ENCODE peak calls at places on chromosomes 16 and 17, in ten cellular contexts. One of them, this sample, is unnamed.

GRCh38 chr17:10151667-10152496 is 46.5 kb downstream of the GAS7 start:
- DNase-seq in mucosa of descending colon: no peak
- DNase-seq in GM13977: no peak
- DNase-seq in CD8-positive, alpha-beta T cell: no peak
- DNase-seq in AG04449: no peak
- DNase-seq in osteocyte: no peak
- DNase-seq in mammary epithelial cell: no peak
- DNase-seq in kidney epithelial cell: no peak
- DNase-seq in A549: no peak
- DNase-seq in cardiac muscle cell: no peak
- DNase-seq in this sample: no peak

GRCh38 chr16:87585452-87586200 is 16.7 kb upstream of the JPH3 start:
- DNase-seq in mucosa of descending colon: no peak
- DNase-seq in GM13977: no peak
- DNase-seq in CD8-positive, alpha-beta T cell: no peak
- DNase-seq in AG04449: no peak
- DNase-seq in osteocyte: no peak
- DNase-seq in mammary epithelial cell: no peak
- DNase-seq in kidney epithelial cell: no peak
- DNase-seq in A549: no peak
- DNase-seq in cardiac muscle cell: no peak
- DNase-seq in this sample: no peak

GRCh38 chr17:17269926-17270773 is 10.9 kb downstream of the COPS3 start:
- DNase-seq in mucosa of descending colon: peak; percentile 31
- DNase-seq in GM13977: no peak
- DNase-seq in CD8-positive, alpha-beta T cell: peak; percentile 17
- DNase-seq in AG04449: no peak
- DNase-seq in osteocyte: no peak
- DNase-seq in mammary epithelial cell: no peak
- DNase-seq in kidney epithelial cell: no peak
- DNase-seq in A549: no peak
- DNase-seq in cardiac muscle cell: no peak
- DNase-seq in this sample: peak; percentile 8

GRCh38 chr16:51759329-51759728 is 608.3 kb upstream of the SALL1 start:
- DNase-seq in mucosa of descending colon: no peak
- DNase-seq in GM13977: no peak
- DNase-seq in CD8-positive, alpha-beta T cell: no peak
- DNase-seq in AG04449: no peak
- DNase-seq in osteocyte: no peak
- DNase-seq in mammary epithelial cell: no peak
- DNase-seq in kidney epithelial cell: no peak
- DNase-seq in A549: no peak
- DNase-seq in cardiac muscle cell: peak; percentile 59
- DNase-seq in this sample: no peak

GRCh38 chr17:10119203-10120112 is 78.9 kb downstream of the GAS7 start:
- DNase-seq in mucosa of descending colon: peak; percentile 79
- DNase-seq in GM13977: peak; percentile 32
- DNase-seq in CD8-positive, alpha-beta T cell: no peak
- DNase-seq in AG04449: no peak
- DNase-seq in osteocyte: no peak
- DNase-seq in mammary epithelial cell: peak; percentile 42
- DNase-seq in kidney epithelial cell: no peak
- DNase-seq in A549: no peak
- DNase-seq in cardiac muscle cell: peak; percentile 27
- DNase-seq in this sample: no peak

GRCh38 chr17:18187226-18187625 is 3.6 kb downstream of the ALKBH5 start:
- DNase-seq in mucosa of descending colon: no peak
- DNase-seq in GM13977: no peak
- DNase-seq in CD8-positive, alpha-beta T cell: no peak
- DNase-seq in AG04449: no peak
- DNase-seq in osteocyte: no peak
- DNase-seq in mammary epithelial cell: peak; percentile 38
- DNase-seq in kidney epithelial cell: no peak
- DNase-seq in A549: no peak
- DNase-seq in cardiac muscle cell: no peak
- DNase-seq in this sample: no peak

GRCh38 chr17:76791053-76791980 is 53.4 kb downstream of the MFSD11 start:
- DNase-seq in mucosa of descending colon: peak; percentile 46
- DNase-seq in GM13977: peak; percentile 41
- DNase-seq in CD8-positive, alpha-beta T cell: peak; percentile 54
- DNase-seq in AG04449: no peak
- DNase-seq in osteocyte: no peak
- DNase-seq in mammary epithelial cell: peak; percentile 65
- DNase-seq in kidney epithelial cell: peak; percentile 37
- DNase-seq in A549: peak; percentile 41
- DNase-seq in cardiac muscle cell: no peak
- DNase-seq in this sample: no peak

GRCh38 chr17:32940706-32941390 is 12.9 kb downstream of the TMEM98 start:
- DNase-seq in mucosa of descending colon: no peak
- DNase-seq in GM13977: no peak
- DNase-seq in CD8-positive, alpha-beta T cell: no peak
- DNase-seq in AG04449: no peak
- DNase-seq in osteocyte: no peak
- DNase-seq in mammary epithelial cell: no peak
- DNase-seq in kidney epithelial cell: no peak
- DNase-seq in A549: no peak
- DNase-seq in cardiac muscle cell: no peak
- DNase-seq in this sample: no peak

GRCh38 chr16:12211870-12212690 is 235.5 kb downstream of the SNX29 start:
- DNase-seq in mucosa of descending colon: no peak
- DNase-seq in GM13977: no peak
- DNase-seq in CD8-positive, alpha-beta T cell: no peak
- DNase-seq in AG04449: no peak
- DNase-seq in osteocyte: no peak
- DNase-seq in mammary epithelial cell: no peak
- DNase-seq in kidney epithelial cell: no peak
- DNase-seq in A549: no peak
- DNase-seq in cardiac muscle cell: no peak
- DNase-seq in this sample: no peak

GRCh38 chr17:9291912-9292562 is 270.7 kb downstream of the NTN1 start:
- DNase-seq in mucosa of descending colon: peak; percentile 56
- DNase-seq in GM13977: peak; percentile 66
- DNase-seq in CD8-positive, alpha-beta T cell: peak; percentile 18
- DNase-seq in AG04449: no peak
- DNase-seq in osteocyte: no peak
- DNase-seq in mammary epithelial cell: no peak
- DNase-seq in kidney epithelial cell: no peak
- DNase-seq in A549: peak; percentile 60
- DNase-seq in cardiac muscle cell: peak; percentile 45
- DNase-seq in this sample: peak; percentile 41

GRCh38 chr16:57757326-57757786 is 21.8 kb downstream of the KATNB1 start:
- DNase-seq in mucosa of descending colon: peak; percentile 95
- DNase-seq in GM13977: peak; percentile 97
- DNase-seq in CD8-positive, alpha-beta T cell: peak; percentile 93
- DNase-seq in AG04449: peak; percentile 17
- DNase-seq in osteocyte: peak; percentile 97
- DNase-seq in mammary epithelial cell: peak; percentile 62
- DNase-seq in kidney epithelial cell: no peak
- DNase-seq in A549: peak; percentile 89
- DNase-seq in cardiac muscle cell: peak; percentile 82
- DNase-seq in this sample: peak; percentile 93

GRCh38 chr17:16446338-16446983 is 31.1 kb downstream of the TRPV2 start:
- DNase-seq in mucosa of descending colon: no peak
- DNase-seq in GM13977: no peak
- DNase-seq in CD8-positive, alpha-beta T cell: no peak
- DNase-seq in AG04449: no peak
- DNase-seq in osteocyte: no peak
- DNase-seq in mammary epithelial cell: no peak
- DNase-seq in kidney epithelial cell: no peak
- DNase-seq in A549: no peak
- DNase-seq in cardiac muscle cell: no peak
- DNase-seq in this sample: no peak

GRCh38 chr16:7615565-7615964 is 282.9 kb downstream of the RBFOX1 start:
- DNase-seq in mucosa of descending colon: no peak
- DNase-seq in GM13977: no peak
- DNase-seq in CD8-positive, alpha-beta T cell: no peak
- DNase-seq in AG04449: no peak
- DNase-seq in osteocyte: no peak
- DNase-seq in mammary epithelial cell: no peak
- DNase-seq in kidney epithelial cell: no peak
- DNase-seq in A549: no peak
- DNase-seq in cardiac muscle cell: no peak
- DNase-seq in this sample: no peak

GRCh38 chr16:48561960-48562393 is 48.0 kb downstream of the N4BP1 start:
- DNase-seq in mucosa of descending colon: no peak
- DNase-seq in GM13977: no peak
- DNase-seq in CD8-positive, alpha-beta T cell: no peak
- DNase-seq in AG04449: no peak
- DNase-seq in osteocyte: no peak
- DNase-seq in mammary epithelial cell: no peak
- DNase-seq in kidney epithelial cell: no peak
- DNase-seq in A549: no peak
- DNase-seq in cardiac muscle cell: no peak
- DNase-seq in this sample: no peak

DNA sequence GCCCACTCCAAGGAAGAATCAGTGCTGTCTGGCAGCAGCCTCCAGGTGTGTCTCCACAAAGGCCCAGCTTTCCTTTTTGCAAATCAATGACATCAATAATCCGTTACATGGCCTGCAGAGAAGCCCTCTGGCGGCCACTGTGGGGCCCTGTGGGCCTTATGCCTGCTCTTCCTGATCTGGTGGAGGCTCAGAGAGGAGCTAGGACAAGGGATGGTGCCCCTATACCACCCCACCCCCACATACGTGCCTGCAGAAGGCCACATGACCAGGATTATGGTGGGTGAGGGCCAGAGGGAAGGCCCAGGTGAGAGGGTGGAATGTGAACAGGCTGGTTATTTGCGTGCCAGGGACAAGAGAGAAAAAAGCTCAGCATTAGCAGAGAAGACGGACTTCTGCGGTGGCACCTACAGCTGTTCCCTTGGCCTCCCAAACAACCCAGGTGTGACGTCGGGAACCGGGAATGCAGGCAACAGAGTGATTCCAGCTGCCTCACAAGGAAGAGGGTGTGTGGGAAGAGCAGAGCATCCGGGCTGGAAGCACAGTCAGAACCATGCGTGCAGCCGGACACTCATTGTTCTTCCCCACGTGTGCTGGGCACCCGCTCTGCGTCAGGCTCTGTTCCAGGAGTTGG is 22.5 kb downstream of the EIF4A3 start:
- DNase-seq in mucosa of descending colon: no peak
- DNase-seq in GM13977: peak; percentile 37
- DNase-seq in CD8-positive, alpha-beta T cell: no peak
- DNase-seq in AG04449: no peak
- DNase-seq in osteocyte: no peak
- DNase-seq in mammary epithelial cell: peak; percentile 76
- DNase-seq in kidney epithelial cell: peak; percentile 54
- DNase-seq in A549: peak; percentile 45
- DNase-seq in cardiac muscle cell: peak; percentile 49
- DNase-seq in this sample: no peak
- TF ChIP-seq CTCF in mucosa of descending colon: no peak
- TF ChIP-seq CTCF in GM13977: peak; percentile 38
- TF ChIP-seq CTCF in CD8-positive, alpha-beta T cell: no peak
- TF ChIP-seq CTCF in AG04449: peak; percentile 60
- TF ChIP-seq CTCF in osteocyte: peak; percentile 33
- TF ChIP-seq CTCF in mammary epithelial cell: peak; percentile 56
- TF ChIP-seq CTCF in kidney epithelial cell: peak; percentile 58
- TF ChIP-seq CTCF in A549: peak; percentile 36
- TF ChIP-seq CTCF in cardiac muscle cell: peak; percentile 52
- TF ChIP-seq CTCF in this sample: peak; percentile 55

DNA sequence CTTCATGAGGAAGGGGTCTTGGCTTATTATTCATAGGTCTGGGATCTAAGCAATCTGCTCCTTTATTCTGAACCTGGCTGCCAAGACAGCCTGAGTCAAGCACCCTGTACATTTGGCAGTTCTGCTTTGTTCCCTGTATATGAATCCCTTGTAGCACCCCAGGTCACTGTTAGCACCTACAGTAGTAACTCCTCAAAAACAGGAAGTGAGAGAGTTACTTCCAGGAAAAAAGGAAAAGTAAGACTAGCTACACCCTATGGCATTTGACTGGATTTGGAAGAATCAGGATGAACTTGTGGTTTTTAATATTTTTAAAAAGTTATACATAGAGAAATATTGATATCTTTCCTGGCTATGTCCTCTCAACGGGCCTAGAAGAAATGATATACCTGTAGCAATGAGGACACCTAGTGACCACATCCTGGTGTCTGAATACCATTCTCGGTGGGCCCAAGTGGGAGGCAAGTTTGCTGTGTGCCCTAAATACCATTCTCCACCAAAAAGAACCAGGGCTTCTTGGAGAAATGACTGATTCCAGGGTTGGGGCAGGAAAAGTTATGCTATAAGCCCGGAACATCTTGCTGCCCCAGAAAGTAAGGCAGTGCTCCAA is 9.9 kb downstream of the ANKRD40 start:
- DNase-seq in mucosa of descending colon: no peak
- DNase-seq in GM13977: no peak
- DNase-seq in CD8-positive, alpha-beta T cell: no peak
- DNase-seq in AG04449: no peak
- DNase-seq in osteocyte: no peak
- DNase-seq in mammary epithelial cell: no peak
- DNase-seq in kidney epithelial cell: no peak
- DNase-seq in A549: no peak
- DNase-seq in cardiac muscle cell: no peak
- DNase-seq in this sample: no peak
- TF ChIP-seq CTCF in mucosa of descending colon: no peak
- TF ChIP-seq CTCF in GM13977: no peak
- TF ChIP-seq CTCF in CD8-positive, alpha-beta T cell: no peak
- TF ChIP-seq CTCF in AG04449: no peak
- TF ChIP-seq CTCF in osteocyte: no peak
- TF ChIP-seq CTCF in mammary epithelial cell: peak; percentile 27
- TF ChIP-seq CTCF in kidney epithelial cell: peak; percentile 26
- TF ChIP-seq CTCF in A549: peak; percentile 64
- TF ChIP-seq CTCF in cardiac muscle cell: no peak
- TF ChIP-seq CTCF in this sample: no peak

DNA sequence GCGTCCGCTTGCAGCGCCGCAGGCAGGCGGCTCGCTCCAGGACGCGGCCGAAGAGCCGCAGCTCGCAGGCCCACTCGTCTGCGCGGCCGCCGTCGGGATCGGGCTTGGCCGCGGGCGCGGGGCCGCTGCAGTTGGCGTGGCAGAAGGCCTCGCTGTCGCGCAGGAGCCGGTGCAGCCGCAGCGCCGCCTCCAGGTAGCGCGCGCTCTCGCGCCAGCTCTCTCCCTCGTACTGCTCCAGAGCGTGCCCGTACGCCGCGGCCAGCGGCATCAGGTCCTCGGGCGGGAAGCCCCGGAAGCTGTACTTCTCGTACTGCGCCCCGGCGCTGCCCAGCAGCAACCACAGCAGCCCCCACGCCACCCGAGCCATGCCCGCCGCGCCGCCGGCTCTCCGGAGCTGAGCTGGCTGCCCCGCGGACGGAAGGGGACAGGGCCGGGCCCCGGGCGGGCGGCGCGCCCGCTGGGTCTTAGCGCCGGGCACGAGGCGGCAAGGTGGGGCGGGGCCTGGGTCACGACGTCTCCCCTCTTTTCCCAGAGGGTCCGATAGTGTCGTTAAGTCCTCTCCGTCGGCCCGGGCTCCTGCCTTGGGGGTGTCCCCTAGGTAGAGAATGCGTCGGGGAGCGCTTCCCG is at the start of gene P3H4:
- DNase-seq in mucosa of descending colon: peak; percentile 90
- DNase-seq in GM13977: peak; percentile 89
- DNase-seq in CD8-positive, alpha-beta T cell: peak; percentile 75
- DNase-seq in AG04449: no peak
- DNase-seq in osteocyte: peak; percentile 94
- DNase-seq in mammary epithelial cell: peak; percentile 79
- DNase-seq in kidney epithelial cell: no peak
- DNase-seq in A549: peak; percentile 86
- DNase-seq in cardiac muscle cell: peak; percentile 87
- DNase-seq in this sample: peak; percentile 80
- TF ChIP-seq CTCF in mucosa of descending colon: peak; percentile 86
- TF ChIP-seq CTCF in GM13977: peak; percentile 74
- TF ChIP-seq CTCF in CD8-positive, alpha-beta T cell: peak; percentile 51
- TF ChIP-seq CTCF in AG04449: peak; percentile 78
- TF ChIP-seq CTCF in osteocyte: peak; percentile 80
- TF ChIP-seq CTCF in mammary epithelial cell: peak; percentile 79
- TF ChIP-seq CTCF in kidney epithelial cell: peak; percentile 58
- TF ChIP-seq CTCF in A549: peak; percentile 90
- TF ChIP-seq CTCF in cardiac muscle cell: peak; percentile 57
- TF ChIP-seq CTCF in this sample: peak; percentile 44

GRCh38 chr17:73820686-73821448 is 176.6 kb upstream of the SDK2 start:
- DNase-seq in mucosa of descending colon: peak; percentile 51
- DNase-seq in GM13977: no peak
- DNase-seq in CD8-positive, alpha-beta T cell: no peak
- DNase-seq in AG04449: no peak
- DNase-seq in osteocyte: no peak
- DNase-seq in mammary epithelial cell: no peak
- DNase-seq in kidney epithelial cell: no peak
- DNase-seq in A549: no peak
- DNase-seq in cardiac muscle cell: peak; percentile 29
- DNase-seq in this sample: peak; percentile 37
- TF ChIP-seq CTCF in mucosa of descending colon: no peak
- TF ChIP-seq CTCF in GM13977: peak; percentile 25
- TF ChIP-seq CTCF in CD8-positive, alpha-beta T cell: no peak
- TF ChIP-seq CTCF in AG04449: no peak
- TF ChIP-seq CTCF in osteocyte: peak; percentile 10
- TF ChIP-seq CTCF in mammary epithelial cell: no peak
- TF ChIP-seq CTCF in kidney epithelial cell: no peak
- TF ChIP-seq CTCF in A549: no peak
- TF ChIP-seq CTCF in cardiac muscle cell: peak; percentile 32
- TF ChIP-seq CTCF in this sample: peak; percentile 34